ENCODE peak calls at places on chromosomes 6 and 20, in four cellular contexts. One of them, this sample, is unnamed. For H3K4me1, the result is how much of the 10 kb centered on the place peaks cover.

GRCh38 chr6:62904687-62905086 is 306.6 kb upstream of the FKBP1C start:
- DNase-seq in IMR-90: no peak
- DNase-seq in heart right ventricle: no peak
- DNase-seq in gastrocnemius medialis: no peak
- DNase-seq in this sample: no peak

GRCh38 chr6:53529324-53530036 is 15.4 kb downstream of the GCLC start:
- DNase-seq in gastrocnemius medialis: no peak
- DNase-seq in heart right ventricle: no peak
- DNase-seq in IMR-90: no peak
- DNase-seq in this sample: no peak

GRCh38 chr6:119350202-119351004 is 842 bp upstream of the MAN1A1 start:
- DNase-seq in gastrocnemius medialis: no peak
- DNase-seq in heart right ventricle: no peak
- DNase-seq in IMR-90: peak
- DNase-seq in this sample: no peak

GRCh38 chr20:4542270-4542669 is 179.4 kb upstream of the PRND start:
- DNase-seq in IMR-90: no peak
- DNase-seq in gastrocnemius medialis: no peak
- DNase-seq in heart right ventricle: no peak
- DNase-seq in this sample: no peak

GRCh38 chr20:25360631-25361286 is 29.9 kb downstream of the ABHD12 start:
- DNase-seq in IMR-90: peak
- DNase-seq in gastrocnemius medialis: no peak
- DNase-seq in heart right ventricle: no peak
- DNase-seq in this sample: no peak

GRCh38 chr20:13771853-13772453 is 12.8 kb downstream of the ESF1 start:
- DNase-seq in IMR-90: peak
- DNase-seq in gastrocnemius medialis: no peak
- DNase-seq in heart right ventricle: no peak
- DNase-seq in this sample: no peak

GRCh38 chr20:38931984-38932383 is 5.8 kb downstream of the FAM83D start:
- DNase-seq in gastrocnemius medialis: no peak
- DNase-seq in IMR-90: no peak
- DNase-seq in heart right ventricle: no peak
- DNase-seq in this sample: no peak

GRCh38 chr20:46607849-46608497 is 43.3 kb downstream of the SLC13A3 start:
- DNase-seq in gastrocnemius medialis: no peak
- DNase-seq in heart right ventricle: no peak
- DNase-seq in IMR-90: no peak
- DNase-seq in this sample: no peak

GRCh38 chr6:157811476-157812173 is 11.4 kb upstream of the SNX9 start:
- DNase-seq in gastrocnemius medialis: no peak
- DNase-seq in IMR-90: peak
- DNase-seq in heart right ventricle: no peak
- DNase-seq in this sample: no peak

GRCh38 chr6:111942561-111942960 is 69.3 kb upstream of the FYN start:
- DNase-seq in IMR-90: no peak
- DNase-seq in gastrocnemius medialis: no peak
- DNase-seq in heart right ventricle: no peak
- DNase-seq in this sample: no peak

GRCh38 chr6:111944541-111944940 is 71.3 kb upstream of the FYN start:
- DNase-seq in gastrocnemius medialis: no peak
- DNase-seq in heart right ventricle: no peak
- DNase-seq in IMR-90: no peak
- DNase-seq in this sample: no peak

GRCh38 chr6:111943273-111943672 is 70.0 kb upstream of the FYN start:
- DNase-seq in IMR-90: no peak
- DNase-seq in heart right ventricle: no peak
- DNase-seq in gastrocnemius medialis: no peak
- DNase-seq in this sample: no peak

GRCh38 chr6:111941686-111942330 is 68.6 kb upstream of the FYN start:
- DNase-seq in heart right ventricle: no peak
- DNase-seq in IMR-90: no peak
- DNase-seq in gastrocnemius medialis: no peak
- DNase-seq in this sample: no peak

DNA sequence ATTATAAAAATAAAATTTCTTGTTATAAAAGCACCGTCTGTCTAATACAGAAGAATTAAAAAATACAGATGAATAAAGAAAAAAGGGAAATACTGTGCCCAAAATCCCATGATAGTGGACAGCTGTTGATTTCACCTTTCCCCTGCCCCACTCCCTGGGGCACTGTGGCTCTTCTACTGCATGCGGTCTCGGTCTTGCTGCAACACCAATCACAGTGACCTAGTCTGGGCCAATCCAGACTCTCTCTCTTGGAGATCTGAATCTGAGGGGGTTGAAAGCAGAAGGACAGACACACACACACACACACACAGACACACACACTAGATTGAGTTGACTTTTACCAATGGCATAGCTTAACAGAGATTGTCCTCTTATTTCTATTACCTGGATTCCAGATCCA is 70.5 kb upstream of the FYN start:
- DNase-seq in IMR-90: no peak
- DNase-seq in gastrocnemius medialis: no peak
- DNase-seq in heart right ventricle: no peak
- DNase-seq in this sample: no peak
- H3K4me1 ChIP-seq in IMR-90: under half
- H3K4me1 ChIP-seq in gastrocnemius medialis: under half
- H3K4me1 ChIP-seq in heart right ventricle: under half
- H3K4me1 ChIP-seq in this sample: under half

DNA sequence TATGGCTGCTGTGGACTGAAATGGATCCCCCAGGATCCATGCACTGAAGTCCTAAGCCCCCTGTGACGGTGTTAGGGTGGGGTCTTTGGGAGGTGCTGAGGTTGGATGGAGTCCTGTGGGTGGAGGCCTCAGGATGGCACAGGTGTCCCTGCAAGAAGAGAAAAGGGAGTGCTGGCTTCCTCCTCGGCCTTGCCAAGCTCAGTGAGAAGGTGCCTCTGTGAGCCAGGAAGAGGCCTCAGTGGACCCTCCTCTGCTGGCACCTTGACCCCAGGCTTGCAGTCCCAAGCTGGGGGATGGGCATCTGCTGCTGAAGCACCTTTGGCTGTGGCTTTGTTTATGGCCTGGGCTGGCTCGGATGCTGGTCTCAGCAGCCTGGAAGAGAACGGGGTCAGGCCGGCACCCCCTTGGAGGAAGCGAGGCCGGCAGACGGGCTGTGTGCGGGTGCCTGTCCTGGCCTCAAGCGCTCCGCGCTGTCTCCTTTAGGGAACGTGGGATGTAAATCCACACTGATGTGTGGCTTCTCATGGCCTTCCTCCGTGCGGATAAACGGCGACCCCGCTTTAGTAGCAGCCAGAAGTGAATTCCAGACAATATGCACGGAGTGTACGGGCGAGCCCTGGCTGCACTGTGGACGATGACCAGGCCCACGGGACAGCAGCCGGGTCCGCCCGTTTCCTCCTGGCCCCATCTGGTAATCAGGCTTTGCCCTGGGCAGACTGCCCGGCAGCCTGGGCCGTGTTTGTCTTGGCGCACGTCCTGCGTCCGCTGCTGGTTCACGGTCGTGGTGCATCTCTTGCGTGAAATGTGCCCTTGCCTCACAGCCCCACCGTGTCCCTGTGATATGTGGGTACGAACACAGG is 182.6 kb downstream of the ERMARD start:
- DNase-seq in gastrocnemius medialis: peak
- DNase-seq in heart right ventricle: peak
- DNase-seq in IMR-90: no peak
- DNase-seq in this sample: no peak
- H3K4me3 ChIP-seq in gastrocnemius medialis: no peak
- H3K4me3 ChIP-seq in heart right ventricle: no peak
- H3K4me3 ChIP-seq in IMR-90: no peak
- H3K4me3 ChIP-seq in this sample: peak

DNA sequence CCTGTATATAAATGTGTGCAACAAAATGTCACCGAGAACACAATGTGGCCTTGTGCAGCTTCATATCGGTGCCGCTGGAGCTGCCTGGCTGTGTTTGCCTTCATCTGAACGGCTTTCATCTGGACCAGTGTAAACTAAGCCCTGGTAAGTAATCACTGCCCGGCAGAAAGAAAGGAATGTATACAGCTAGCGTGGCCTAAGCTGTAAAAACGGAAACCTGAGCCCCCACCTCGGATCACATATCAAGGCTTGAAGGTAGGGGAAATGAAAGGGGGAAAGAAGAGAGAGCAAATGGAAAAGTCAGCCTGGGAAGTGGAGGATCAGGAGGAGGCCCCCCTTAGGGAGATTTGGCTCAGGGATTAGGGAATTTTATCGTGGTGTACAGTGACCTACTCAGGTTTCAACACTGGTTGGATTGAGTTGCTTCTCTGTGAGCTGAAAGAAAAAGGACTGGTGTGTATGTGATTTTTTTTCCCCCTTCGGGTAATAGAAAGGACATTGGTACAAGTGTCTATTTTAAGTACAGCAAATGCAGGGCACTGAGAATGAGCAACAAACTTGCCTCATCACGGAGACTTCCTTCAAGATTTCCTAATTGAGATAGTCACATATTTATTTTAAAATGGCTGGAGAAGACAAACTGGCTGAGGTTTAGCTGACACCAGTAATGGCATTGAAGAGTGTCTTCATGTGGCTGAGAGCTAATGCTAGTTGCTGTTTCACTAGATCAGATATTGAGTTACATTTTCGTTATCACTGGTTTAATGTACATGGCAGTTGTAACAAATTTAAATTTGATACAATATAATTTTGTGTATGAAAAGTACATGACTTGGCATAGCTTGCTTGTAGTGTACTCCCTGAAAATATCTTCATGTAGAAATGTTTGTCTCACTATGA is 3.5 kb downstream of the SOBP start:
- DNase-seq in gastrocnemius medialis: peak
- DNase-seq in IMR-90: peak
- DNase-seq in heart right ventricle: no peak
- DNase-seq in this sample: no peak
- H3K4me1 ChIP-seq in gastrocnemius medialis: half or more
- H3K4me1 ChIP-seq in IMR-90: under half
- H3K4me1 ChIP-seq in heart right ventricle: half or more
- H3K4me1 ChIP-seq in this sample: under half

GRCh38 chr6:16135078-16135477 is 6.2 kb downstream of the MYLIP start:
- DNase-seq in IMR-90: no peak
- DNase-seq in gastrocnemius medialis: no peak
- DNase-seq in heart right ventricle: no peak
- DNase-seq in this sample: no peak

GRCh38 chr6:16130437-16130891 is 1.6 kb downstream of the MYLIP start:
- DNase-seq in heart right ventricle: no peak
- DNase-seq in gastrocnemius medialis: no peak
- DNase-seq in IMR-90: no peak
- DNase-seq in this sample: no peak

GRCh38 chr6:16130932-16131387 is 2.1 kb downstream of the MYLIP start:
- DNase-seq in gastrocnemius medialis: peak
- DNase-seq in heart right ventricle: no peak
- DNase-seq in IMR-90: peak
- DNase-seq in this sample: no peak

GRCh38 chr6:16134430-16134829 is 5.5 kb downstream of the MYLIP start:
- DNase-seq in IMR-90: no peak
- DNase-seq in heart right ventricle: no peak
- DNase-seq in gastrocnemius medialis: no peak
- DNase-seq in this sample: no peak

DNA sequence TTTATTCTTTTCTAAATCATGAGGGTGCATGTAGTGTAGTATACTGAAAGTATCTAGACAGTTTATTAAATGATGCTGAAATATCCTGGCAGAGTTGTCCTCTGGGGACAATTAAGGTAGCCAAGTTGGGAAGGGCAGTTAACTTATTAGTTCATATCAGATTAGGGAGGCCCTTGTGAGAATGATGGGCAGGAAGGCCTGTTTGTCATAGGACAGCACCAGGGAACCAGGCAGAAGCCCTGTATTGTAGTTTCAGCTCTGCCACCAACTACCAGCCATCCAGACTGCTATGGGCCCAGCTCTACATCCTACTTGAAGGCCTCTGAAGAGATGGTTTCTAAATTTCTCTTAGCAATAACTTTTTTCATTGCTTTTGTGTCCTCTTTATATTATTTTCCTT is 4.0 kb downstream of the MYLIP start:
- DNase-seq in IMR-90: no peak
- DNase-seq in gastrocnemius medialis: no peak
- DNase-seq in heart right ventricle: no peak
- DNase-seq in this sample: no peak
- H3K4me3 ChIP-seq in IMR-90: no peak
- H3K4me3 ChIP-seq in gastrocnemius medialis: peak
- H3K4me3 ChIP-seq in heart right ventricle: no peak
- H3K4me3 ChIP-seq in this sample: peak

GRCh38 chr20:1388253-1388652 is 4.6 kb downstream of the FKBP1A start:
- DNase-seq in heart right ventricle: no peak
- DNase-seq in IMR-90: no peak
- DNase-seq in gastrocnemius medialis: no peak
- DNase-seq in this sample: no peak
- H3K4me1 ChIP-seq in heart right ventricle: half or more
- H3K4me1 ChIP-seq in IMR-90: under half
- H3K4me1 ChIP-seq in gastrocnemius medialis: half or more
- H3K4me1 ChIP-seq in this sample: under half

DNA sequence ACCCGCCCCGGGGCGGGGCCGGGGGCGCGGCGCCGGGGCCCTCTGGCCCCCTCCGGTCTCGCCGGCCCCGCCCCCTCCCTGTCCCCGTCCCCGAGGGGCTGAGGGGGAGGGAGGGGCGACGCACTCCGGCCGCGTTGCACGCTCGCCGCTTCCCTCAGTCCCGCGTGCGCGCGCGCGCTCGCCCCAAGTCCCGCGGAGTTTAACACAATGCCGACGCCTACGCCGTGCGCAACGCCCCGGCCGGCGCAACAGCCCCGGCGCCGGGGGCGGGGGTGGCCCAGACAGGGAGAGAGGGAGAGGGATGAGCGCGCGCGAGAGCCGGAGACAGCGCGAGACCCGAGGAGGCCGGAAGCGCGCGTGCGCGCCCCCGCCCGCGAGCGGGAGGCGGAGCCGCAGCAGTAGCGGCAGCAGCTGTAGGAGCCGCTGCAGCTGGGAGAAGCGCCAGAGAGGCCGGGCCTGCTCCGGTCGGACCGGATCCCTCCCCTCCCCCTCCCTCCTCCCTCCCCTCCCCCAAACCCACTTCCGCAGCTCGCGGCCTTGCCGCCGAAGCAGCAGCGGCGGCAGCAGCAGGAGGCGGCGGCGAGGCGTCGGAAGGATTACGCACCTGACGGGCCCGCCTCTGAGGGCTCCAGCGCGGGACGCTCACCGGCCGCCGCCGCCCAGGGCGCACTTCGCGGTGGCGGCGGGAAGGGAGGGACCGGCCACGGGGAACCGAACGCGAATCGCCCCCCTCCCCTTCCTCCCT is 911 bp downstream of the ZBTB2 start:
- DNase-seq in heart right ventricle: peak
- DNase-seq in gastrocnemius medialis: peak
- DNase-seq in IMR-90: peak
- DNase-seq in this sample: peak
- H3K4me3 ChIP-seq in heart right ventricle: peak
- H3K4me3 ChIP-seq in gastrocnemius medialis: peak
- H3K4me3 ChIP-seq in IMR-90: peak
- H3K4me3 ChIP-seq in this sample: peak

GRCh38 chr6:116278853-116279231 is 888 bp downstream of the TSPYL1 start:
- DNase-seq in gastrocnemius medialis: peak
- DNase-seq in IMR-90: peak
- DNase-seq in heart right ventricle: peak
- DNase-seq in this sample: no peak
- H3K4me1 ChIP-seq in gastrocnemius medialis: half or more
- H3K4me1 ChIP-seq in IMR-90: under half
- H3K4me1 ChIP-seq in heart right ventricle: half or more
- H3K4me1 ChIP-seq in this sample: under half

GRCh38 chr20:62814709-62815065 is 2.2 kb upstream of the COL9A3 start:
- DNase-seq in gastrocnemius medialis: no peak
- DNase-seq in IMR-90: no peak
- DNase-seq in heart right ventricle: no peak
- DNase-seq in this sample: no peak
- H3K4me3 ChIP-seq in gastrocnemius medialis: no peak
- H3K4me3 ChIP-seq in IMR-90: no peak
- H3K4me3 ChIP-seq in heart right ventricle: no peak
- H3K4me3 ChIP-seq in this sample: no peak